ENCODE peak calls at places on chromosomes 6 and 20, in four cellular contexts. One of them, this sample, is unnamed.

GRCh38 chr6:36109092-36109491 is 21.2 kb upstream of the MAPK13 start:
- DNase-seq in AG08395: no peak
- DNase-seq in MM.1S: no peak
- DNase-seq in brain microvascular endothelial cell: no peak
- DNase-seq in this sample: no peak

GRCh38 chr20:37071481-37071911 is 24.3 kb downstream of the RBL1 start:
- DNase-seq in AG08395: no peak
- DNase-seq in MM.1S: peak; percentile 53
- DNase-seq in brain microvascular endothelial cell: peak; percentile 45
- DNase-seq in this sample: no peak

GRCh38 chr6:163533443-163533842 is 118.9 kb downstream of the QKI start:
- DNase-seq in AG08395: peak; percentile 79
- DNase-seq in MM.1S: no peak
- DNase-seq in brain microvascular endothelial cell: peak; percentile 91
- DNase-seq in this sample: peak; percentile 68

GRCh38 chr6:14159090-14159489 is 41.5 kb downstream of the CD83 start:
- DNase-seq in AG08395: no peak
- DNase-seq in MM.1S: no peak
- DNase-seq in brain microvascular endothelial cell: no peak
- DNase-seq in this sample: no peak

GRCh38 chr20:38128691-38129090 is 36.4 kb downstream of the TGM2 start:
- DNase-seq in AG08395: no peak
- DNase-seq in MM.1S: no peak
- DNase-seq in brain microvascular endothelial cell: no peak
- DNase-seq in this sample: no peak

GRCh38 chr20:56429496-56429895 is 17.4 kb downstream of the CASS4 start:
- DNase-seq in AG08395: peak; percentile 58
- DNase-seq in MM.1S: no peak
- DNase-seq in brain microvascular endothelial cell: peak; percentile 90
- DNase-seq in this sample: no peak

GRCh38 chr20:32564921-32565734 is 20.0 kb downstream of the NOL4L start:
- DNase-seq in AG08395: no peak
- DNase-seq in MM.1S: no peak
- DNase-seq in brain microvascular endothelial cell: no peak
- DNase-seq in this sample: no peak

GRCh38 chr6:106745824-106746610 is 116.6 kb downstream of the QRSL1 start:
- DNase-seq in AG08395: no peak
- DNase-seq in MM.1S: no peak
- DNase-seq in brain microvascular endothelial cell: no peak
- DNase-seq in this sample: peak; percentile 21

GRCh38 chr20:50957276-50957675 is 1.1 kb downstream of the DPM1 start:
- DNase-seq in AG08395: peak; percentile 20
- DNase-seq in MM.1S: no peak
- DNase-seq in brain microvascular endothelial cell: no peak
- DNase-seq in this sample: peak; percentile 12

GRCh38 chr6:29746846-29747687 is 23.8 kb downstream of the HLA-F start:
- DNase-seq in AG08395: no peak
- DNase-seq in MM.1S: no peak
- DNase-seq in brain microvascular endothelial cell: no peak
- DNase-seq in this sample: no peak

GRCh38 chr6:151497935-151498726 is 4.3 kb downstream of the CCDC170 start:
- DNase-seq in AG08395: no peak
- DNase-seq in MM.1S: peak; percentile 42
- DNase-seq in brain microvascular endothelial cell: no peak
- DNase-seq in this sample: no peak

GRCh38 chr6:139979021-139979721 is 604.7 kb upstream of the CITED2 start:
- DNase-seq in AG08395: no peak
- DNase-seq in MM.1S: no peak
- DNase-seq in brain microvascular endothelial cell: no peak
- DNase-seq in this sample: no peak

GRCh38 chr6:170151235-170152110 is 139.4 kb downstream of the DLL1 start:
- DNase-seq in AG08395: no peak
- DNase-seq in MM.1S: no peak
- DNase-seq in brain microvascular endothelial cell: no peak
- DNase-seq in this sample: no peak

GRCh38 chr6:111844921-111845320 is 28.3 kb downstream of the FYN start:
- DNase-seq in AG08395: no peak
- DNase-seq in MM.1S: peak; percentile 13
- DNase-seq in brain microvascular endothelial cell: no peak
- DNase-seq in this sample: no peak

GRCh38 chr6:50128420-50129005 is 78.8 kb upstream of the DEFB112 start:
- DNase-seq in AG08395: peak; percentile 17
- DNase-seq in MM.1S: no peak
- DNase-seq in brain microvascular endothelial cell: no peak
- DNase-seq in this sample: no peak

GRCh38 chr20:12838261-12838866 is 170.4 kb upstream of the SPTLC3 start:
- DNase-seq in AG08395: no peak
- DNase-seq in MM.1S: no peak
- DNase-seq in brain microvascular endothelial cell: no peak
- DNase-seq in this sample: peak; percentile 26

GRCh38 chr6:144408151-144408550 is 123.0 kb downstream of the UTRN start:
- DNase-seq in AG08395: peak; percentile 36
- DNase-seq in MM.1S: no peak
- DNase-seq in brain microvascular endothelial cell: peak; percentile 35
- DNase-seq in this sample: no peak

GRCh38 chr20:6783752-6784725 is 16.6 kb downstream of the BMP2 start:
- DNase-seq in AG08395: no peak
- DNase-seq in MM.1S: no peak
- DNase-seq in brain microvascular endothelial cell: no peak
- DNase-seq in this sample: no peak

GRCh38 chr6:139888691-139889122 is 514.3 kb upstream of the CITED2 start:
- DNase-seq in AG08395: peak; percentile 24
- DNase-seq in MM.1S: no peak
- DNase-seq in brain microvascular endothelial cell: no peak
- DNase-seq in this sample: no peak

GRCh38 chr20:22471156-22471836 is 113.1 kb downstream of the FOXA2 start:
- DNase-seq in AG08395: no peak
- DNase-seq in MM.1S: no peak
- DNase-seq in brain microvascular endothelial cell: no peak
- DNase-seq in this sample: peak; percentile 56

GRCh38 chr6:9646346-9647042 is 768.4 kb downstream of the TFAP2A start:
- DNase-seq in AG08395: peak; percentile 34
- DNase-seq in MM.1S: no peak
- DNase-seq in brain microvascular endothelial cell: peak; percentile 11
- DNase-seq in this sample: no peak

GRCh38 chr6:94045473-94045872 is 626.1 kb upstream of the EPHA7 start:
- DNase-seq in AG08395: no peak
- DNase-seq in MM.1S: no peak
- DNase-seq in brain microvascular endothelial cell: no peak
- DNase-seq in this sample: no peak

GRCh38 chr6:70841115-70841514 is 115.7 kb downstream of the B3GAT2 start:
- DNase-seq in AG08395: no peak
- DNase-seq in MM.1S: no peak
- DNase-seq in brain microvascular endothelial cell: no peak
- DNase-seq in this sample: no peak

GRCh38 chr6:100057941-100058340 is 63.9 kb upstream of the MCHR2 start:
- DNase-seq in AG08395: no peak
- DNase-seq in MM.1S: no peak
- DNase-seq in brain microvascular endothelial cell: no peak
- DNase-seq in this sample: no peak

GRCh38 chr6:144776031-144776819 is 491.1 kb downstream of the UTRN start:
- DNase-seq in AG08395: no peak
- DNase-seq in MM.1S: no peak
- DNase-seq in brain microvascular endothelial cell: no peak
- DNase-seq in this sample: no peak

GRCh38 chr20:57959018-57959417 is 249.2 kb upstream of the PMEPA1 start:
- DNase-seq in AG08395: peak; percentile 22
- DNase-seq in MM.1S: no peak
- DNase-seq in brain microvascular endothelial cell: no peak
- DNase-seq in this sample: no peak

GRCh38 chr6:74551896-74552295 is 654.0 kb downstream of the COL12A1 start:
- DNase-seq in AG08395: peak; percentile 5
- DNase-seq in MM.1S: no peak
- DNase-seq in brain microvascular endothelial cell: no peak
- DNase-seq in this sample: no peak

GRCh38 chr6:100464910-100465700 is at the start of gene SIM1:
- DNase-seq in AG08395: peak; percentile 95
- DNase-seq in MM.1S: no peak
- DNase-seq in brain microvascular endothelial cell: peak; percentile 43
- DNase-seq in this sample: no peak

GRCh38 chr6:22737331-22737730 is 168.0 kb downstream of the HDGFL1 start:
- DNase-seq in AG08395: no peak
- DNase-seq in MM.1S: no peak
- DNase-seq in brain microvascular endothelial cell: peak; percentile 51
- DNase-seq in this sample: peak; percentile 34

GRCh38 chr6:136582702-136583471 is 32.7 kb upstream of the MAP7 start:
- DNase-seq in AG08395: peak; percentile 75
- DNase-seq in MM.1S: peak; percentile 47
- DNase-seq in brain microvascular endothelial cell: peak; percentile 54
- DNase-seq in this sample: peak; percentile 81

GRCh38 chr6:158031445-158032353 is 50.0 kb downstream of the SYNJ2 start:
- DNase-seq in AG08395: peak; percentile 89
- DNase-seq in MM.1S: no peak
- DNase-seq in brain microvascular endothelial cell: peak; percentile 91
- DNase-seq in this sample: no peak

GRCh38 chr6:36596359-36596758 is 2.2 kb downstream of the SRSF3 start:
- DNase-seq in AG08395: no peak
- DNase-seq in MM.1S: no peak
- DNase-seq in brain microvascular endothelial cell: no peak
- DNase-seq in this sample: no peak

GRCh38 chr6:132132911-132133639 is 181.9 kb upstream of the CCN2 start:
- DNase-seq in AG08395: peak; percentile 40
- DNase-seq in MM.1S: no peak
- DNase-seq in brain microvascular endothelial cell: peak; percentile 66
- DNase-seq in this sample: no peak